ENCODE peak calls at places on chromosome 22, in five cellular contexts. P, E, U, T and V are unnamed samples.
A peak's percentile ranks its signal among the peaks of the same experiment; 100 is the strongest.

GRCh38 chr22:26259510-26259909 is 90.2 kb downstream of the SEZ6L start:
- DNase-seq in P (no peak), E (peak; percentile 43), U (peak; percentile 58), T (no peak), V (no peak)

GRCh38 chr22:23215294-23216204 is 35.2 kb downstream of the BCR start:
- DNase-seq in P (no peak), E (peak; percentile 40), U (no peak), T (no peak), V (no peak)

GRCh38 chr22:36331912-36332622 is 55.7 kb downstream of the MYH9 start:
- DNase-seq in P (no peak), E (peak; percentile 53), U (no peak), T (no peak), V (peak; percentile 85)

GRCh38 chr22:38924197-38924952 is 33.0 kb upstream of the APOBEC3A start:
- DNase-seq in P (peak; percentile 77), E (peak; percentile 89), U (no peak), T (peak; percentile 88), V (peak; percentile 77)

GRCh38 chr22:32661296-32661695 is 140.2 kb upstream of the TIMP3 start:
- DNase-seq in P (no peak), E (peak; percentile 94), U (no peak), T (peak; percentile 89), V (peak; percentile 62)

GRCh38 chr22:21984793-21985192 is 2.2 kb upstream of the TOP3B start:
- DNase-seq in P (no peak), E (peak; percentile 44), U (peak; percentile 54), T (peak; percentile 16), V (no peak)

GRCh38 chr22:39621826-39622225 is 51.3 kb downstream of the CACNA1I start:
- DNase-seq in P (no peak), E (no peak), U (no peak), T (no peak), V (no peak)

GRCh38 chr22:40473703-40474102 is 103.3 kb downstream of the SGSM3 start:
- DNase-seq in P (no peak), E (no peak), U (no peak), T (no peak), V (no peak)

GRCh38 chr22:27581688-27582087 is 219.9 kb downstream of the MN1 start:
- DNase-seq in P (no peak), E (peak; percentile 69), U (no peak), T (no peak), V (peak; percentile 87)

GRCh38 chr22:24333301-24333700 is 62.7 kb downstream of the SPECC1L start:
- DNase-seq in P (no peak), E (peak; percentile 90), U (no peak), T (peak; percentile 44), V (no peak)

GRCh38 chr22:24337894-24338645 is 67.4 kb downstream of the SPECC1L start:
- DNase-seq in P (no peak), E (no peak), U (no peak), T (no peak), V (no peak)

GRCh38 chr22:24331468-24332440 is 61.1 kb downstream of the SPECC1L start:
- DNase-seq in P (no peak), E (peak; percentile 34), U (no peak), T (no peak), V (no peak)

GRCh38 chr22:24338701-24339451 is 68.2 kb downstream of the SPECC1L start:
- DNase-seq in P (no peak), E (peak; percentile 70), U (no peak), T (peak; percentile 48), V (no peak)

DNA sequence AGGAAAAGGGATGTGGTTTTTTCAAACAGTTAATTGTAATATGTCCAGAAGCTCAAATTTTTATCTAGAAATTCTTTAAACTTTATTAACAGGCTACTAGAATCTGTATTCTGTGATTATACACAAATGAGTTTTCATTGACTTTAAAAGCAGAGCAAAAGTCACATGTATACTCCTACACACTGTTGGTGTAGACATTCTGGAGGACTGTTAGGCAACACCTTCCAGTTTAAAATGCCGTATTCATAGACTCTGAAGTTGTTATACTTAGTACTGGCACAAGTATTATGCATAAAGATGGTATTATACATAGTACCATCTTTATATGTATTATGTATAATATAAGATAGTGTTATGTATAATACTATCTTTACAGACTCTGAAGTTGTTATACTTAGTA is 64.9 kb downstream of the SPECC1L start:
- DNase-seq in P (no peak), E (peak; percentile 38), U (no peak), T (no peak), V (no peak)
- H3K36me3 ChIP-seq in P (peaks cover 12% of the 10 kb centered on the region), E (peaks cover 40% of the 10 kb centered on the region), U (peaks cover under 1% of the 10 kb centered on the region), T (peaks cover 21% of the 10 kb centered on the region), V (no peaks in the 10 kb centered on the region)

DNA sequence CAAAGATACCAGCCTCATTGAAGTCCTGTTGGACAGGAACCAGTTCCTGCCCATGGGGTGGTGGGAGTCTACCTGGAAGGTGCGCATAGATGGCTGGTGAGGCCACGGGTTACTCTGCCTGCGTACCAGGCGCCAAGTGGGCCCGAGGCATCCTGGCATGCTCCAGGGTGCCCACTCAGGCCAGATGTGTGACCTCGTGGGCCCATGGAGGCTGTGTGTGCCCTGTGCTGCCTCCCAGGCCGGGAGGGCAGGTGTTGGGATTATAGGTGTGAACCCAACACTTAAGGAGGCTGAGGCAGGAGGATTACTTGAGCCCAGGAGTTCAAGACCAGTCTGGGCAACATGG is 23.1 kb downstream of the TANGO2 start:
- DNase-seq in P (no peak), E (no peak), U (no peak), T (no peak), V (no peak)
- H3K27ac ChIP-seq in P (no peak overlapping the region), E (no peak overlapping the region), U (no peak overlapping the region), T (no peak overlapping the region), V (no peak overlapping the region)

GRCh38 chr22:37844904-37845334 is 785 bp upstream of the ANKRD54 start:
- DNase-seq in P (no peak), E (peak; percentile 48), U (no peak), T (no peak), V (no peak)
- H3K36me3 ChIP-seq in P (no peaks in the 10 kb centered on the region), E (peaks cover under 1% of the 10 kb centered on the region), U (no peaks in the 10 kb centered on the region), T (no peaks in the 10 kb centered on the region), V (no peaks in the 10 kb centered on the region)

DNA sequence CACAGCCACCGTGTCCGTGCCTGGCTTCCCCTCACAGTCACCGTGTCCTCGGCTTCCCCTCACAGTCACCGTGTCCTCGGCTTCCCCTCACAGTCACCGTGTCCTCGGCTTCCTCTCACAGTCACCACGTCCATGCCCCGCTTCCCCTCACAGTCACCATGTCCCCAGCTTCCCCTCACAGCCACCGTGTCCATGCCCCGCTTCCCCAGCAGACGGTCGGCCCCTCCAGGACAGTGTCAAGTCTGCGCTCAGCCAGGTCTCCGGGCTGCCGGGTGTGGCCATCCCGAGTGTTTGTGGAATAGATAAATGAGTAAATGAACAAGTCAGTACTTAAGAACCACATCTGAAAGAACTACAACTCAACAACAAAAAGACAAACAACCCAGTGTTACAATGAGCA is 23.8 kb downstream of the WNT7B start:
- DNase-seq in P (no peak), E (no peak), U (no peak), T (no peak), V (no peak)
- H3K27ac ChIP-seq in P (no peak overlapping the region), E (no peak overlapping the region), U (no peak overlapping the region), T (no peak overlapping the region), V (no peak overlapping the region)

DNA sequence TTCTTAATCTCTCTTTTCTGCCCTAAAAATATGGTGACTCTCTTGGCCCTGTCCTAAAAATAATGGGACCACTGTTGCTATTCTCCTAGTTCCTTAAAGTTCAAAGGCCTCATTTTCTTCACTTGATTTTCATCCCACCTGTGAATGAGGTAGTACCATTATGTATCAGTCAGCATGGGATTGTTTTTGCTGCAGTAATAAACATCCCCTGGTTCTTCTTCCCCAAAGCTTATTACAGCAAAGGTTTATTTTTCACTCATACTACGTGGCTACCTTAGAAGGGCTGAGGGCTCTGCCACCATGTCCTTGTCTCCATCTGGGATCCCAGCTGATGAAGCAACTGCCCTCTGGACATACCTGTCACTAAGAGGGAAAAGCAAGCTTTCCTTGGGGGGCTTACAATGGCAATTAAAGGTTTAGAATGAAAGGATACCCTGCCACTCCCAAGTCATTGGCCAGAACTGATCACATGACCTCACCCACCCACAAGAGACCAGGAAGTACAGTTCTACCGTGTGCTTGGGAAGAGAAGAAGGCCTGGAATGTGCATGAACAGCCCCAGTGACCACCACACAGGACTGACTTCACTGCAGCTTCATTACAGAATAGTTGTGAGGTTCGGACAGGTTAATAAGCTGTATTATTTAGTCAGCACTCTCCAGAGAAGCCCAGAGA is 7.8 kb downstream of the TTC38 start:
- DNase-seq in P (no peak), E (no peak), U (no peak), T (no peak), V (no peak)
- H3K36me3 ChIP-seq in P (peaks cover 10% of the 10 kb centered on the region), E (peaks cover 18% of the 10 kb centered on the region), U (peaks cover 16% of the 10 kb centered on the region), T (peaks cover 54% of the 10 kb centered on the region), V (no peaks in the 10 kb centered on the region)

GRCh38 chr22:31192513-31192912 is 19.6 kb upstream of the LIMK2 start:
- DNase-seq in P (no peak), E (peak; percentile 58), U (no peak), T (no peak), V (no peak)

GRCh38 chr22:31187627-31188026 is 24.5 kb upstream of the LIMK2 start:
- DNase-seq in P (no peak), E (no peak), U (no peak), T (no peak), V (no peak)

DNA sequence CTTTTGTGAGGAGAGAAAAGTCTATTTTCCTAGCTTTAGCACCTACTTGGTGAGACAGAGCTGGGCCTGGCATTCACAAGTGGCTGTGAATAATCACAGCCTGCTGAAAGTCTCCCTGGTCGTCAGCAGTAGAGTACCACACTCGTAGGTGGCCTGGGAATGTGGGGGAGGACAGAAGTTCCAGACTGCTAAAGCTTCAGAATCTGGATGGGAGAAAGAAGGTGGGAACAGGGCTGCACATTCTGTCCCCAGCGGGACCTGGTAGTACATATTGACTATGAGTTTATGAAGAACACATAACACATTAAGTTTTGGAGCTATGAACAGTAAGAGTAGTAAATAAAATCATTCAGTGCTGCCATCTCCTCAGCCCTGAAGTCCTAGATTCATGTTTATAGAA is 19.0 kb upstream of the LIMK2 start:
- DNase-seq in P (no peak), E (peak; percentile 38), U (no peak), T (no peak), V (no peak)
- H3K27ac ChIP-seq in P (no peak overlapping the region), E (peak overlapping the region; percentile 71), U (no peak overlapping the region), T (no peak overlapping the region), V (no peak overlapping the region)

DNA sequence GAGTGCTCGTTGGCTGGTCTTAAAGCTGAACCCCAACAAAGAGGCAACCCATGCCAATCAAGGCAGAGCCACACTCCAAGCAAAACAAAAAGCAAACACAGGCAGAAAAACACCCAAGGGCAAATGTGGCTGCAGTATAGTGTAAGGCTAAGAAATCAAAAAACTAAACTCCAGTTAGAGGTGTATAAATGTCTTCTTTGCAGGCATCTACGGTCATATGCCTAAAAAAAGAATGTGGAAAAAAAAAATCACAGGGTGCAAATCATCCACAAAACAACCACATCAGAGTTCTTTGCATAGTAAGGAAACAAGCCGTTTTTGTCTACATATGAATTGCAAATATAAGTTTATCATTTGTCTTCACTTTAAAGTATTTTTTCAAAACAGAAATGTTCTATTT is 27.8 kb downstream of the ARFGAP3 start:
- DNase-seq in P (no peak), E (no peak), U (no peak), T (no peak), V (no peak)
- H3K36me3 ChIP-seq in P (no peaks in the 10 kb centered on the region), E (peaks cover 94% of the 10 kb centered on the region), U (no peaks in the 10 kb centered on the region), T (peaks cover 79% of the 10 kb centered on the region), V (no peaks in the 10 kb centered on the region)